ENCODE peak calls at places on chromosomes 12 and 14, in six cellular contexts. R is lower lobe of right lung, C is OCI-LY7, K is IMR-90, T is tibial artery, O is NT2/D1. I is an unnamed sample.
A peak's percentile ranks its signal among the peaks of the same experiment; 100 is the strongest.

GRCh38 chr12:27359578-27360340 is 27.1 kb downstream of the BMAL2 start:
- DNase-seq in K (peak; percentile 43), O (no peak), R (no peak), T (no peak), C (no peak), I (no peak)

GRCh38 chr14:100049220-100049619 is 16.0 kb upstream of the EVL start:
- DNase-seq in R (no peak), K (peak; percentile 72), T (no peak), C (no peak), O (no peak), I (no peak)

GRCh38 chr14:36604757-36605505 is 22.5 kb upstream of the NKX2-8 start:
- DNase-seq in O (peak; percentile 56), K (peak; percentile 66), C (peak; percentile 66), T (no peak), R (no peak), I (peak; percentile 5)

GRCh38 chr12:3752741-3753486 is at the start of gene CRACR2A:
- DNase-seq in R (peak; percentile 81), O (peak; percentile 98), K (peak; percentile 31), T (peak; percentile 34), C (peak; percentile 92), I (no peak)

GRCh38 chr12:94640134-94640928 is 10.0 kb downstream of the TMCC3 start:
- DNase-seq in O (no peak), C (no peak), R (no peak), K (peak; percentile 11), T (no peak), I (no peak)

GRCh38 chr12:6280053-6280469 is 30.4 kb upstream of the PLEKHG6 start:
- DNase-seq in C (no peak), O (no peak), K (peak; percentile 94), R (peak; percentile 70), T (peak; percentile 64), I (peak; percentile 68)

GRCh38 chr14:56002316-56002715 is 115.9 kb upstream of the PELI2 start:
- DNase-seq in K (peak; percentile 23), T (no peak), O (no peak), C (no peak), R (no peak), I (peak; percentile 19)

GRCh38 chr14:29085546-29085945 is 319.0 kb downstream of the FOXG1 start:
- DNase-seq in O (peak; percentile 2), T (no peak), K (peak; percentile 5), C (no peak), R (no peak), I (no peak)

GRCh38 chr14:100278702-100279101 is 27.5 kb downstream of the SLC25A29 start:
- DNase-seq in T (no peak), O (no peak), R (peak; percentile 70), K (peak; percentile 67), C (peak; percentile 45), I (peak; percentile 10)

GRCh38 chr14:65704850-65705249 is 292.3 kb downstream of the FUT8 start:
- DNase-seq in T (no peak), C (no peak), O (no peak), K (no peak), R (no peak), I (no peak)

GRCh38 chr12:522692-523378 is 63.1 kb downstream of the B4GALNT3 start:
- DNase-seq in K (no peak), O (no peak), T (no peak), C (no peak), R (no peak), I (no peak)

GRCh38 chr12:68086019-68086603 is 73.4 kb downstream of the IFNG start:
- DNase-seq in R (no peak), C (no peak), T (no peak), O (no peak), K (no peak), I (no peak)

GRCh38 chr12:42237052-42237852 is 796 bp downstream of the YAF2 start:
- DNase-seq in O (peak; percentile 67), C (peak; percentile 90), K (peak; percentile 75), T (peak; percentile 55), R (peak; percentile 90), I (peak; percentile 9)

GRCh38 chr14:33808187-33808586 is 142.7 kb downstream of the EGLN3 start:
- DNase-seq in O (no peak), K (no peak), R (no peak), C (no peak), T (no peak), I (no peak)

GRCh38 chr14:31263485-31264133 is 56.0 kb upstream of the HECTD1 start:
- DNase-seq in O (no peak), C (no peak), T (peak; percentile 73), K (peak; percentile 100), R (no peak), I (peak; percentile 100)

GRCh38 chr12:67193705-67194104 is 75.5 kb upstream of the CAND1 start:
- DNase-seq in C (peak; percentile 11), R (no peak), T (no peak), O (peak; percentile 30), K (peak; percentile 23), I (no peak)

GRCh38 chr14:52918486-52918885 is 32.4 kb downstream of the FERMT2 start:
- DNase-seq in R (no peak), O (no peak), K (peak; percentile 81), C (no peak), T (no peak), I (no peak)

GRCh38 chr14:90349729-90350128 is 18.0 kb upstream of the NRDE2 start:
- DNase-seq in R (no peak), T (no peak), O (no peak), K (no peak), C (no peak), I (no peak)

GRCh38 chr12:55637467-55637866 is 775 bp downstream of the OR10P1 start:
- DNase-seq in K (no peak), O (no peak), C (no peak), R (no peak), T (no peak), I (no peak)

GRCh38 chr12:30764251-30764650 is 9.5 kb upstream of the CAPRIN2 start:
- DNase-seq in T (no peak), O (no peak), K (no peak), C (no peak), R (no peak), I (no peak)

GRCh38 chr12:94762259-94762942 is 112.0 kb upstream of the TMCC3 start:
- DNase-seq in T (no peak), K (no peak), C (peak; percentile 50), O (no peak), R (no peak), I (no peak)

GRCh38 chr12:49369723-49370145 is 2.5 kb downstream of the SPATS2 start:
- DNase-seq in R (no peak), C (peak; percentile 59), K (peak; percentile 54), T (no peak), O (no peak), I (no peak)

GRCh38 chr12:113088971-113089756 is 32.6 kb downstream of the DTX1 start:
- DNase-seq in O (no peak), C (no peak), K (no peak), R (no peak), T (no peak), I (no peak)

GRCh38 chr14:102663031-102663430 is 70.6 kb downstream of the RCOR1 start:
- DNase-seq in T (no peak), K (no peak), C (no peak), O (peak; percentile 49), R (no peak), I (no peak)

GRCh38 chr14:102668291-102668873 is 75.9 kb downstream of the RCOR1 start:
- DNase-seq in O (no peak), T (no peak), K (no peak), C (no peak), R (no peak), I (no peak)

GRCh38 chr14:102661614-102662013 is 69.2 kb downstream of the RCOR1 start:
- DNase-seq in T (no peak), K (no peak), R (no peak), C (no peak), O (no peak), I (no peak)

GRCh38 chr14:102666635-102667034 is 74.2 kb downstream of the RCOR1 start:
- DNase-seq in O (no peak), T (no peak), C (no peak), R (no peak), K (no peak), I (no peak)

DNA sequence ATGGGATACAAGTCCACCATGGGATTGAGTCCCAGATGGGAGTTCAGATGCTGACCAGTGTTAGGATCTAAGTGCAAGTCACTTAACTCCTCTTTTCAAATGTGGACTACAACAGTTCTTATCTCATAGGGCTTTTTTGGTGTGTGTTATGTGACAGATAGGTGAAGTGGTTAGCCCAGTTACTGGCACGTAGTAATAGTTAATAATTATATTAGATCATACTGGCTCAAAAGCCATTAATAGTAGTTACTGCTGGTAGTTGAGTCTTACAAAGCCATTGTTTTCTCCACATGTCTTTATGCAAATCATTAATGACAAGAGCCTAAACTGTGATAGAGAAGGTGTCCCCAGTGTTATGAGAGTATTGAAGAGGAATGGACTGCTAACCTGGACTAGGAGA is 73.2 kb downstream of the RCOR1 start:
- DNase-seq in C (no peak), K (no peak), T (no peak), R (no peak), O (no peak), I (no peak)
- H3K36me3 ChIP-seq in C (no peaks in the 10 kb centered on the region), K (no peaks in the 10 kb centered on the region), T (no peaks in the 10 kb centered on the region), R (no peaks in the 10 kb centered on the region), O (no peaks in the 10 kb centered on the region), I (no peaks in the 10 kb centered on the region)

DNA sequence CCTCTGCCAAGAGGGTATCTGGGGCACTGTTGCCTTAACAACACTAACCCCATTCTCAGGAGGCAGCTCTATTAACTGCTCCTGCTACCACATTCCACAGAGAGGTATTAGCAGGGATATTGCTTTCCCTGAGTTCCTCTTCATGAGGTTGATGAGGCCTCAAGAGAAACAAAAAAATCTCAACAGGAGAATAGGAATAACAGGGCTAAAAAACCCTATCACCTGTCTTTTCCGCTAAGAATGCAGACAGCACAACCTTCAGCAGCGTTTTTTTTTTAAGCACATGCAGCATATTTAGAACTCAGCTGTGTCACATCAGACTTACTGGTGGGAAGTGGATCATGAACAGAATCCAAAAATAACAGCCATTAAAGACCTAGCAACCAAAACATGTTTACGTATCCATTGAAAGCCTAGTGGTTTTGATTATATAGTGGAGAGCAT is 29.2 kb downstream of the ATF7 start:
- DNase-seq in C (no peak), K (peak; percentile 59), T (no peak), R (no peak), O (no peak), I (peak; percentile 57)
- H3K4me3 ChIP-seq in C (no peak overlapping the region), K (no peak overlapping the region), T (no peak overlapping the region), R (no peak overlapping the region), O (no peak overlapping the region), I (no peak overlapping the region)

GRCh38 chr12:132746621-132747020 is 15.0 kb downstream of the ANKLE2 start:
- DNase-seq in R (no peak), T (no peak), O (no peak), K (peak; percentile 35), C (no peak), I (no peak)
- H3K36me3 ChIP-seq in R (peaks cover 100% of the 10 kb centered on the region), T (peaks cover 98% of the 10 kb centered on the region), O (peaks cover 94% of the 10 kb centered on the region), K (peaks cover 72% of the 10 kb centered on the region), C (peaks cover 97% of the 10 kb centered on the region), I (peaks cover 54% of the 10 kb centered on the region)

GRCh38 chr14:105493921-105494605 is 3.0 kb downstream of the TEDC1 start:
- DNase-seq in R (peak; percentile 45), C (no peak), T (no peak), O (no peak), K (no peak), I (no peak)

GRCh38 chr14:105494606-105494929 is 3.5 kb downstream of the TEDC1 start:
- DNase-seq in K (no peak), C (no peak), R (peak; percentile 32), T (no peak), O (no peak), I (no peak)

GRCh38 chr14:105495990-105496830 is 5.2 kb downstream of the TEDC1 start:
- DNase-seq in R (peak; percentile 39), C (no peak), O (no peak), K (no peak), T (no peak), I (no peak)

GRCh38 chr14:105496831-105497591 is 6.0 kb downstream of the TEDC1 start:
- DNase-seq in O (no peak), K (no peak), C (no peak), R (peak; percentile 44), T (no peak), I (no peak)

GRCh38 chr14:105495101-105495989 is 4.3 kb downstream of the TEDC1 start:
- DNase-seq in T (no peak), C (no peak), R (peak; percentile 46), O (no peak), K (no peak), I (no peak)
- H3K4me3 ChIP-seq in T (no peak overlapping the region), C (no peak overlapping the region), R (no peak overlapping the region), O (no peak overlapping the region), K (no peak overlapping the region), I (no peak overlapping the region)